ENCODE peak calls at places on chromosomes 16 and 17, in five cellular contexts. U, I, R, K and F are unnamed samples.

GRCh38 chr16:88784074-88784855 is 755 bp downstream of the PIEZO1 start:
- DNase-seq in U (peak), I (peak), R (no peak), K (peak), F (peak)

GRCh38 chr17:34584805-34585416 is 5.5 kb downstream of the TMEM132E start:
- DNase-seq in U (no peak), I (peak), R (no peak), K (peak), F (no peak)

GRCh38 chr17:39096435-39097158 is 54.8 kb downstream of the PLXDC1 start:
- DNase-seq in U (no peak), I (no peak), R (no peak), K (no peak), F (no peak)

GRCh38 chr17:68863091-68863652 is 92.0 kb downstream of the ABCA8 start:
- DNase-seq in U (no peak), I (no peak), R (no peak), K (no peak), F (no peak)

GRCh38 chr16:58511933-58512815 is 3.1 kb upstream of the SETD6 start:
- DNase-seq in U (peak), I (peak), R (no peak), K (peak), F (peak)

GRCh38 chr17:32878211-32878610 is 1.3 kb upstream of the MYO1D start:
- DNase-seq in U (no peak), I (peak), R (no peak), K (no peak), F (no peak)

GRCh38 chr17:8060274-8060673 is 21.4 kb downstream of the ALOX15B start:
- DNase-seq in U (peak), I (peak), R (peak), K (peak), F (peak)

GRCh38 chr16:85687651-85688471 is 893 bp downstream of the GINS2 start:
- DNase-seq in U (no peak), I (no peak), R (no peak), K (no peak), F (no peak)

GRCh38 chr17:20187049-20187448 is 177.9 kb downstream of the SPECC1 start:
- DNase-seq in U (no peak), I (peak), R (no peak), K (no peak), F (no peak)

GRCh38 chr17:56350592-56350991 is 197.3 kb downstream of the ANKFN1 start:
- DNase-seq in U (no peak), I (no peak), R (no peak), K (no peak), F (no peak)

GRCh38 chr16:10728035-10728462 is 15.6 kb upstream of the NUBP1 start:
- DNase-seq in U (no peak), I (no peak), R (no peak), K (no peak), F (no peak)

GRCh38 chr17:80846932-80847331 is 144.7 kb upstream of the CHMP6 start:
- DNase-seq in U (no peak), I (no peak), R (no peak), K (no peak), F (no peak)

GRCh38 chr17:80035937-80036714 is at the start of gene CCDC40:
- DNase-seq in U (peak), I (peak), R (peak), K (peak), F (peak)

GRCh38 chr17:50689956-50690886 is 17.5 kb downstream of the ANKRD40 start:
- DNase-seq in U (no peak), I (no peak), R (peak), K (peak), F (peak)

GRCh38 chr17:57524790-57525543 is 220.1 kb downstream of the CCDC182 start:
- DNase-seq in U (no peak), I (no peak), R (no peak), K (no peak), F (no peak)

GRCh38 chr17:79026345-79027273 is 2.6 kb downstream of the C1QTNF1 start:
- DNase-seq in U (peak), I (peak), R (no peak), K (no peak), F (no peak)

GRCh38 chr17:58006563-58006923 is 503 bp downstream of the SRSF1 start:
- DNase-seq in U (peak), I (peak), R (no peak), K (peak), F (peak)

GRCh38 chr16:65975049-65975708 is 391.3 kb upstream of the CDH5 start:
- DNase-seq in U (peak), I (peak), R (no peak), K (peak), F (no peak)

GRCh38 chr17:50219939-50220465 is 18.6 kb upstream of the COL1A1 start:
- DNase-seq in U (peak), I (peak), R (no peak), K (peak), F (no peak)

GRCh38 chr17:48995871-48996695 is 1.1 kb upstream of the IGF2BP1 start:
- DNase-seq in U (peak), I (no peak), R (peak), K (peak), F (peak)

GRCh38 chr16:70769131-70769530 is 31.8 kb downstream of the VAC14 start:
- DNase-seq in U (no peak), I (no peak), R (no peak), K (no peak), F (no peak)

GRCh38 chr16:58392215-58393137 is at the start of gene GINS3:
- DNase-seq in U (peak), I (peak), R (peak), K (peak), F (peak)

GRCh38 chr16:15785386-15786059 is 71.3 kb downstream of the MYH11 start:
- DNase-seq in U (no peak), I (peak), R (no peak), K (no peak), F (no peak)

GRCh38 chr17:16935786-16936185 is 36.1 kb downstream of the TNFRSF13B start:
- DNase-seq in U (no peak), I (no peak), R (no peak), K (no peak), F (peak)

GRCh38 chr17:64146418-64147109 is 16.6 kb upstream of the ERN1 start:
- DNase-seq in U (peak), I (peak), R (no peak), K (peak), F (peak)

DNA sequence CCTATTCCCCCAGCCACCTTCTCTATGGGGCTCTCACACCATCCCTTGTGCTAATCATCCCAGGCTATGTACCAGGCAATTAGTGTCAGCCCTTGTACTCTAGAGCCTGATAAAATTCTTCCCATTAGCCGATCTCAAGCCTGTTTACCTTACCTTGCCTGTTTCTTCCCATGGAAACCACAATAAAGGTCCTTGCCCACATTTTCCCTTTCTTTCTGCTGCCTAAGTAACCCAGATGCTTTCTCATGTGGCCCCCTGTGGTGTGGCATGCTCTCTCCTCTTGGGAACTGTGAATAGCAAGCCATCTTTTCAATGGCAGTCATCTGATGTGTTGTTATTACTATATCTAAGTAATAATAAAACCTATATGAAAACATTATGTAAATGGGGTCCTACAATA is 265.8 kb upstream of the ELAC2 start:
- DNase-seq in U (no peak), I (no peak), R (no peak), K (peak), F (peak)
- H3K27ac ChIP-seq in U (no peak), I (no peak), R (no peak), K (peak), F (no peak)

GRCh38 chr16:22373662-22374310 is 633 bp downstream of the CDR2 start:
- DNase-seq in U (peak), I (no peak), R (peak), K (peak), F (peak)
- H3K18ac ChIP-seq in U (peak), I (peak), R (peak), K (peak), F (peak)

GRCh38 chr17:82383411-82383810 is 11.8 kb downstream of the UTS2R start:
- DNase-seq in U (no peak), I (no peak), R (no peak), K (no peak), F (no peak)

GRCh38 chr17:82385559-82386255 is 14.1 kb downstream of the UTS2R start:
- DNase-seq in U (no peak), I (no peak), R (no peak), K (no peak), F (no peak)

GRCh38 chr17:82384051-82384729 is 12.6 kb downstream of the UTS2R start:
- DNase-seq in U (no peak), I (no peak), R (no peak), K (no peak), F (no peak)

GRCh38 chr17:82386256-82386831 is 14.8 kb downstream of the UTS2R start:
- DNase-seq in U (no peak), I (no peak), R (no peak), K (peak), F (no peak)

GRCh38 chr17:82384730-82385429 is 13.3 kb downstream of the UTS2R start:
- DNase-seq in U (peak), I (peak), R (no peak), K (peak), F (peak)
- H3K27ac ChIP-seq in U (no peak), I (no peak), R (no peak), K (no peak), F (no peak)

DNA sequence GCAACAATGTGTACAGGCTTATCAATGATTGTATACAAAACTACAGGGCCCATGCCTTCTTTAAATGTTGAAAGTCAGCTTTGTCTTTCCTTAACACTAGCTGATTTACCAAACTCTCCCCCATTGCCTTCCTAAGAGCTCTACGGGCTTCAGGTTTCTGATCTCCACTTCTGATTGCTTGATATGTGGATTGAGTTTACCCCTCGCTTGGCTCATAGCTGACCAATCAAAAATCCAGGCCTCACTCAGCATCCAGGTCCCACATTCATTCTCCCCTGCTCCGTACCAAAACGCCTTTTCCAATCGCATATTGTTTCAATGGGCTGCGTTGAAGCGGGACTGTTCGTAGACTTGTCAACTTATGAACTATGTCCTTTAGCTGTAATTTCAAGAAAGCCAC is 195.1 kb upstream of the TOX3 start:
- DNase-seq in U (no peak), I (no peak), R (no peak), K (no peak), F (no peak)
- H3K18ac ChIP-seq in U (no peak), I (no peak), R (no peak), K (no peak), F (no peak)

DNA sequence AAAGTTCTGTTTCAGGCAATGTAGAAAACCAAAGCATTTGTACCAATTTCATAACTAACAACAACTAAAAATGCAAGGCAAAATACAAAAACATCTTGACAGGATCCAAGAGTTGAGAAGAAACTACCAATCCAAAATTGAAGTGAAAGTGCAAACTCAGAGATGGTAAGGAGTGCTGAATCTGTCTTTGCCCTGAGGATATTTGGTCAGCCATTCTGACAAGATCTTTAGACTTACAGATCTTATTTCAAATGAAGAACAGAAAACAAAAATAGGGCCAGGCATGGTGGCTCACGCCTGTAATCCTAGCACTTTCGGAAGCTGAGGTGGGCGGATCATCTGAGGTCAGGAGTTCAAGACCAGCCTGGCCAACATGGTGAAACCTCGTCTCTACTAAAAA is 412.8 kb downstream of the ZFHX3 start:
- DNase-seq in U (no peak), I (peak), R (no peak), K (no peak), F (no peak)
- H3K27ac ChIP-seq in U (no peak), I (no peak), R (no peak), K (no peak), F (no peak)

DNA sequence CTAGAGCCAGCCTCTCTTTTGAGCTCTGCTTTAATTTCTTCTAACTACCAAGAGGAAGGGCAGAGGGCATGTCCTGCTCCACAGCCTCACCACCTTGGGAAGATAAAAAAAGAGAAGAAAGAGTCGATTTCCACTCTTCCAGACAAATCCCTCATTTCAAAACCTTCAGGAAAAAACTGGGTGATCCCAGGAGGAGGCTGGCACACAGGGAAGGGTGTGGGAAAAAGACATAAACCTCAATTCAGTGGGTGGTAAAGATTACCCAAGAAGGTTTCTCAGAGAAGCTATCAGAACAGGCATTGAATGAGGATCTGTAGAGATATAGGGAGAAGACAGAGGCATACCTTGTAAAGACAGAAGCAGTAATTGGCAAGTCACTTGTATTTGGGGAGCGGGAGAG is 79.9 kb upstream of the CRHR1 start:
- DNase-seq in U (no peak), I (no peak), R (no peak), K (no peak), F (no peak)
- H3K18ac ChIP-seq in U (no peak), I (no peak), R (no peak), K (no peak), F (no peak)

DNA sequence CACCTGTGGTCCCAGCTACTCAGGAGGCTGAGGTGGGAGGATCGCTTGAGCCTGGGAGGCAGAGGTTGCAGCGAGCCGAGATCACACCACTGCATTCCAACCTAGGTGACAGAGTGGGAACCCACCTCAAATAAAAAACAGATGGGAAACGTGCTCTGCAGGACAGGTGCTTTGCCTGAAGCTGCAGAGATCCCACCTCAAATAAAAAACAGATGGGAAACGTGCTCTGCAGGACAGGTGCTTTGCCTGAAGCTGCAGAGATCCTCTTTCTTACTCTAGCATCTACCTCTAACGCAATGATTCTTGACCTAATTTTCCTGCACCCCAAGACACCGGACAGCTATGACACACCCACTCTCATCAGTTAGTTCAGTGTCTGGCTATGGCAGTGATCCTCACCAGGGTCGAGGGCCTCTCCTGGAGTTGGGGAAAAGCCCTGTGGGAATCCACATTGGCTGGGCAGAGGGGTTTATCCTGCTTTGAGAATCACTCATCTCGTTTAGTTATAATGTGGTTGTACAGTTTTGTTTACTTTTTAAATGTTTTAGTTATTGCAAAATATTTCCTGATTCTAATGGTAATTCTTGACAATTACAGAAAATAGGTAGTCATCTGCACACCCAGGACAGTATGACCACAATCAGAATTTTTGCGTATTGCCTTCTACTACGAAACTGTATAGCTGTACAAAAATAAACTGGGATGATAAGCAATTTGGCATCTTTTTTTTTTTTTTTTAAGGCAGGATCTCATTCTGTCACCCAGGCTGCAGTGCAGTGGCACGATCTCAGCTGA is 11.4 kb downstream of the VPS53 start:
- DNase-seq in U (peak), I (peak), R (no peak), K (no peak), F (no peak)
- H3K27ac ChIP-seq in U (no peak), I (no peak), R (no peak), K (no peak), F (no peak)

GRCh38 chr16:55505333-55506015 is 3.4 kb upstream of the LPCAT2 start:
- DNase-seq in U (no peak), I (no peak), R (no peak), K (no peak), F (peak)
- H3K18ac ChIP-seq in U (no peak), I (no peak), R (no peak), K (no peak), F (no peak)

GRCh38 chr16:67210069-67210937 is 11.4 kb downstream of the ELMO3 start:
- DNase-seq in U (no peak), I (no peak), R (no peak), K (no peak), F (peak)
- H3K27ac ChIP-seq in U (no peak), I (no peak), R (no peak), K (no peak), F (no peak)

GRCh38 chr17:66968916-66969315 is 4.4 kb downstream of the CACNG4 start:
- DNase-seq in U (no peak), I (no peak), R (no peak), K (no peak), F (no peak)
- H3K18ac ChIP-seq in U (no peak), I (no peak), R (no peak), K (no peak), F (no peak)